ENCODE peak calls at places on chromosomes 1 and 21, in nine cellular contexts. One of them, this sample, is unnamed.
A peak's percentile ranks its signal among the peaks of the same experiment; 100 is the strongest.

GRCh38 chr1:14810631-14811325 is 212.3 kb downstream of the KAZN start:
- DNase-seq in GM12864: no peak
- DNase-seq in brain microvascular endothelial cell: no peak
- DNase-seq in B cell: no peak
- DNase-seq in RWPE1: no peak
- DNase-seq in GM12865: no peak
- DNase-seq in cardiac fibroblast: no peak
- DNase-seq in CD8-positive, alpha-beta T cell: no peak
- DNase-seq in HFFc6: no peak
- DNase-seq in this sample: no peak

GRCh38 chr1:232992227-232992626 is 41.8 kb downstream of the NTPCR start:
- DNase-seq in GM12864: no peak
- DNase-seq in brain microvascular endothelial cell: no peak
- DNase-seq in B cell: no peak
- DNase-seq in RWPE1: no peak
- DNase-seq in GM12865: no peak
- DNase-seq in cardiac fibroblast: no peak
- DNase-seq in CD8-positive, alpha-beta T cell: no peak
- DNase-seq in HFFc6: no peak
- DNase-seq in this sample: no peak

GRCh38 chr1:224513787-224514209 is 79.2 kb upstream of the WDR26 start:
- DNase-seq in GM12864: peak; percentile 26
- DNase-seq in brain microvascular endothelial cell: peak; percentile 72
- DNase-seq in B cell: peak; percentile 83
- DNase-seq in RWPE1: peak; percentile 84
- DNase-seq in GM12865: peak; percentile 84
- DNase-seq in cardiac fibroblast: peak; percentile 84
- DNase-seq in CD8-positive, alpha-beta T cell: peak; percentile 88
- DNase-seq in HFFc6: peak; percentile 70
- DNase-seq in this sample: peak; percentile 86

GRCh38 chr1:2073382-2074230 is 23.4 kb downstream of the PRKCZ start:
- DNase-seq in GM12864: no peak
- DNase-seq in brain microvascular endothelial cell: peak; percentile 69
- DNase-seq in B cell: no peak
- DNase-seq in RWPE1: no peak
- DNase-seq in GM12865: no peak
- DNase-seq in cardiac fibroblast: peak; percentile 49
- DNase-seq in CD8-positive, alpha-beta T cell: no peak
- DNase-seq in HFFc6: peak; percentile 12
- DNase-seq in this sample: no peak

GRCh38 chr1:219801433-219801832 is 126.9 kb downstream of the SLC30A10 start:
- DNase-seq in GM12864: no peak
- DNase-seq in brain microvascular endothelial cell: no peak
- DNase-seq in B cell: no peak
- DNase-seq in RWPE1: no peak
- DNase-seq in GM12865: no peak
- DNase-seq in cardiac fibroblast: no peak
- DNase-seq in CD8-positive, alpha-beta T cell: no peak
- DNase-seq in HFFc6: no peak
- DNase-seq in this sample: no peak

GRCh38 chr1:111204211-111204883 is 3.9 kb upstream of the DENND2D start:
- DNase-seq in GM12864: peak; percentile 55
- DNase-seq in brain microvascular endothelial cell: no peak
- DNase-seq in B cell: peak; percentile 86
- DNase-seq in RWPE1: peak; percentile 59
- DNase-seq in GM12865: peak; percentile 96
- DNase-seq in cardiac fibroblast: no peak
- DNase-seq in CD8-positive, alpha-beta T cell: peak; percentile 77
- DNase-seq in HFFc6: no peak
- DNase-seq in this sample: peak; percentile 82

GRCh38 chr1:99133759-99134158 is 129.1 kb upstream of the PLPPR5 start:
- DNase-seq in GM12864: no peak
- DNase-seq in brain microvascular endothelial cell: no peak
- DNase-seq in B cell: no peak
- DNase-seq in RWPE1: no peak
- DNase-seq in GM12865: no peak
- DNase-seq in cardiac fibroblast: no peak
- DNase-seq in CD8-positive, alpha-beta T cell: no peak
- DNase-seq in HFFc6: no peak
- DNase-seq in this sample: no peak

GRCh38 chr1:25109527-25109926 is 122.8 kb downstream of the SYF2 start:
- DNase-seq in GM12864: no peak
- DNase-seq in brain microvascular endothelial cell: no peak
- DNase-seq in B cell: no peak
- DNase-seq in RWPE1: no peak
- DNase-seq in GM12865: peak; percentile 78
- DNase-seq in cardiac fibroblast: no peak
- DNase-seq in CD8-positive, alpha-beta T cell: no peak
- DNase-seq in HFFc6: no peak
- DNase-seq in this sample: no peak

GRCh38 chr1:6490181-6491075 is 1.0 kb downstream of the PLEKHG5 start:
- DNase-seq in GM12864: no peak
- DNase-seq in brain microvascular endothelial cell: peak; percentile 62
- DNase-seq in B cell: peak; percentile 76
- DNase-seq in RWPE1: peak; percentile 71
- DNase-seq in GM12865: peak; percentile 86
- DNase-seq in cardiac fibroblast: peak; percentile 80
- DNase-seq in CD8-positive, alpha-beta T cell: peak; percentile 45
- DNase-seq in HFFc6: peak; percentile 64
- DNase-seq in this sample: peak; percentile 83

GRCh38 chr21:46325073-46325912 is 1.3 kb downstream of the PCNT start:
- DNase-seq in GM12864: no peak
- DNase-seq in brain microvascular endothelial cell: peak; percentile 24
- DNase-seq in B cell: peak; percentile 64
- DNase-seq in RWPE1: peak; percentile 58
- DNase-seq in GM12865: peak; percentile 64
- DNase-seq in cardiac fibroblast: peak; percentile 58
- DNase-seq in CD8-positive, alpha-beta T cell: peak; percentile 26
- DNase-seq in HFFc6: peak; percentile 41
- DNase-seq in this sample: peak; percentile 57

GRCh38 chr1:193417420-193417819 is 231.0 kb upstream of the B3GALT2 start:
- DNase-seq in GM12864: no peak
- DNase-seq in brain microvascular endothelial cell: peak; percentile 45
- DNase-seq in B cell: no peak
- DNase-seq in RWPE1: no peak
- DNase-seq in GM12865: no peak
- DNase-seq in cardiac fibroblast: peak; percentile 39
- DNase-seq in CD8-positive, alpha-beta T cell: peak; percentile 24
- DNase-seq in HFFc6: peak; percentile 28
- DNase-seq in this sample: no peak

GRCh38 chr1:74835046-74835445 is 102.1 kb downstream of the TYW3 start:
- DNase-seq in GM12864: no peak
- DNase-seq in brain microvascular endothelial cell: no peak
- DNase-seq in B cell: no peak
- DNase-seq in RWPE1: no peak
- DNase-seq in GM12865: no peak
- DNase-seq in cardiac fibroblast: no peak
- DNase-seq in CD8-positive, alpha-beta T cell: no peak
- DNase-seq in HFFc6: no peak
- DNase-seq in this sample: no peak

GRCh38 chr1:202958544-202959275 is 598 bp upstream of the ADIPOR1 start:
- DNase-seq in GM12864: no peak
- DNase-seq in brain microvascular endothelial cell: no peak
- DNase-seq in B cell: peak; percentile 39
- DNase-seq in RWPE1: no peak
- DNase-seq in GM12865: peak; percentile 16
- DNase-seq in cardiac fibroblast: no peak
- DNase-seq in CD8-positive, alpha-beta T cell: peak; percentile 17
- DNase-seq in HFFc6: no peak
- DNase-seq in this sample: peak; percentile 34

GRCh38 chr1:202961220-202961880 is 3.2 kb upstream of the ADIPOR1 start:
- DNase-seq in GM12864: no peak
- DNase-seq in brain microvascular endothelial cell: no peak
- DNase-seq in B cell: no peak
- DNase-seq in RWPE1: no peak
- DNase-seq in GM12865: no peak
- DNase-seq in cardiac fibroblast: no peak
- DNase-seq in CD8-positive, alpha-beta T cell: no peak
- DNase-seq in HFFc6: no peak
- DNase-seq in this sample: no peak

GRCh38 chr1:202954057-202954745 is 3.9 kb downstream of the ADIPOR1 start:
- DNase-seq in GM12864: no peak
- DNase-seq in brain microvascular endothelial cell: no peak
- DNase-seq in B cell: no peak
- DNase-seq in RWPE1: no peak
- DNase-seq in GM12865: no peak
- DNase-seq in cardiac fibroblast: no peak
- DNase-seq in CD8-positive, alpha-beta T cell: no peak
- DNase-seq in HFFc6: no peak
- DNase-seq in this sample: no peak

GRCh38 chr1:202959276-202959620 is 1.1 kb upstream of the ADIPOR1 start:
- DNase-seq in GM12864: no peak
- DNase-seq in brain microvascular endothelial cell: peak; percentile 49
- DNase-seq in B cell: no peak
- DNase-seq in RWPE1: peak; percentile 83
- DNase-seq in GM12865: no peak
- DNase-seq in cardiac fibroblast: no peak
- DNase-seq in CD8-positive, alpha-beta T cell: no peak
- DNase-seq in HFFc6: peak; percentile 66
- DNase-seq in this sample: no peak

DNA sequence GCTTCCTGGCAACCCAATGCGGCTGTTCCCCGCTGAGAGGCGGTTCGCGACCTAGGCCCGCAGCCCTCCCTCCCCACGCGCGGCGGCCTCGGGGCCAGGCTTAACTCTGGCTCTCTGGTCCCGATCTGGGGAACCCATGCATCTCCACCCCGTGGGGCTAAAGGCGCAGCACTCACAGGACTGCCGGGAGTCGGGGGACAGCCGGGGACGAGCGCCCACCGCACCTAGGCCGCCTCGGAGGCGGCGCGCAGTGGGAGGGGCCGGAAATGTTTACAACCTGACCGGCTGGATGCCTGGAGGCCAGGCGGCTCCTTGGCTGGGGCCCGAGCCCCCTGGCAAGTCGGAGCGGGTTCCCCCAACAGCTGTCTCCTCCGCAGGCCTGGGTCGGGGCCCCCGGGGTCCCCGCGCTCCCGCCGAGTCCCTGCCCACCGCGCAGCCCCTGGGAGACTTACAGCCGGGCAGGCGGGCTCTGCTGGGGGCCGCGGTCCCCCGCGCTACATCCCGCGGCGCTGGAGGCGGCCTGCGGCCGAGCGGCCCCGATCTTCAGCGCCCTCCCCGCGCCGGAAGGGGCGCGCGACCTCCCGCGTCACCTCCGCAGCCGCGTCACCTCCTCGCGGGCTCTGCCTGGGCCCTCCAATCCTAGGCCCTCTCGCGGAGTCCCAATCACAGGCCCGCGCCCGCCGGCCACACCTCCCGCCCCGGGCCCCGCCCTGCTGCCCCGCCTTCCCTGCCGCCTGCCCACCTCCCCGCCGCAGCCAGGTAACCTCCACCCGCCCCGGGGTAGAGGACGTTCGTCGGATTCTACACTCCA is at the start of gene ADIPOR1:
- DNase-seq in GM12864: peak; percentile 58
- DNase-seq in brain microvascular endothelial cell: peak; percentile 73
- DNase-seq in B cell: peak; percentile 99
- DNase-seq in RWPE1: peak; percentile 98
- DNase-seq in GM12865: peak; percentile 92
- DNase-seq in cardiac fibroblast: peak; percentile 88
- DNase-seq in CD8-positive, alpha-beta T cell: peak; percentile 94
- DNase-seq in HFFc6: peak; percentile 78
- DNase-seq in this sample: peak; percentile 99
- TF ChIP-seq CTCF in GM12864: no peak
- TF ChIP-seq CTCF in brain microvascular endothelial cell: no peak
- TF ChIP-seq CTCF in B cell: no peak
- TF ChIP-seq CTCF in RWPE1: no peak
- TF ChIP-seq CTCF in GM12865: peak; percentile 14
- TF ChIP-seq CTCF in cardiac fibroblast: no peak
- TF ChIP-seq CTCF in CD8-positive, alpha-beta T cell: no peak
- TF ChIP-seq CTCF in HFFc6: peak; percentile 66
- TF ChIP-seq CTCF in this sample: no peak

GRCh38 chr1:84436907-84437667 is 38.8 kb downstream of the DNASE2B start:
- DNase-seq in GM12864: no peak
- DNase-seq in brain microvascular endothelial cell: no peak
- DNase-seq in B cell: peak; percentile 30
- DNase-seq in RWPE1: no peak
- DNase-seq in GM12865: peak; percentile 35
- DNase-seq in cardiac fibroblast: no peak
- DNase-seq in CD8-positive, alpha-beta T cell: no peak
- DNase-seq in HFFc6: no peak
- DNase-seq in this sample: no peak

DNA sequence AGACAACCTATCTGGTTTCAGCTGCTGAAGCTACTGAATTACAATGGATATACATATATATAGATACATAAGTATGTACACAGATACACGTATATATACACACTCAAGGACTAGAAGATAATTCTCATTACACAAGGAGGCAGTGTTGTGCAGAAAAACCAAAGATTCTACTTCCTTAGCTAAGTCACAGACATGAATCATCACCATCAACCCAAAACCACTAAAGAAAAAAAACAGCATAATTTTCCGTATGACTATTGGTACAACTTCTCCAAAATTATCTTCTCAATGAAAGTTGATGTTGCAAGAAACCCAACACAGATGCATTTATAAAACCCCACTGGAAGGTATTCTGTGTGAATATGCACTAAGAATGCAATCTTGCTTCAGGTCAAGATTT is 36.8 kb upstream of the RPF1 start:
- DNase-seq in GM12864: peak; percentile 70
- DNase-seq in brain microvascular endothelial cell: peak; percentile 74
- DNase-seq in B cell: peak; percentile 51
- DNase-seq in RWPE1: peak; percentile 62
- DNase-seq in GM12865: peak; percentile 82
- DNase-seq in cardiac fibroblast: peak; percentile 92
- DNase-seq in CD8-positive, alpha-beta T cell: no peak
- DNase-seq in HFFc6: peak; percentile 88
- DNase-seq in this sample: peak; percentile 64
- TF ChIP-seq CTCF in GM12864: peak; percentile 43
- TF ChIP-seq CTCF in brain microvascular endothelial cell: peak; percentile 42
- TF ChIP-seq CTCF in B cell: peak; percentile 73
- TF ChIP-seq CTCF in RWPE1: peak; percentile 25
- TF ChIP-seq CTCF in GM12865: peak; percentile 47
- TF ChIP-seq CTCF in cardiac fibroblast: peak; percentile 47
- TF ChIP-seq CTCF in CD8-positive, alpha-beta T cell: peak; percentile 53
- TF ChIP-seq CTCF in HFFc6: peak; percentile 82
- TF ChIP-seq CTCF in this sample: peak; percentile 62

GRCh38 chr1:106798991-106799390 is 257.5 kb upstream of the PRMT6 start:
- DNase-seq in GM12864: no peak
- DNase-seq in brain microvascular endothelial cell: peak; percentile 10
- DNase-seq in B cell: no peak
- DNase-seq in RWPE1: no peak
- DNase-seq in GM12865: no peak
- DNase-seq in cardiac fibroblast: no peak
- DNase-seq in CD8-positive, alpha-beta T cell: no peak
- DNase-seq in HFFc6: no peak
- DNase-seq in this sample: no peak
- TF ChIP-seq CTCF in GM12864: no peak
- TF ChIP-seq CTCF in brain microvascular endothelial cell: peak; percentile 23
- TF ChIP-seq CTCF in B cell: no peak
- TF ChIP-seq CTCF in RWPE1: no peak
- TF ChIP-seq CTCF in GM12865: no peak
- TF ChIP-seq CTCF in cardiac fibroblast: no peak
- TF ChIP-seq CTCF in CD8-positive, alpha-beta T cell: no peak
- TF ChIP-seq CTCF in HFFc6: no peak
- TF ChIP-seq CTCF in this sample: no peak

DNA sequence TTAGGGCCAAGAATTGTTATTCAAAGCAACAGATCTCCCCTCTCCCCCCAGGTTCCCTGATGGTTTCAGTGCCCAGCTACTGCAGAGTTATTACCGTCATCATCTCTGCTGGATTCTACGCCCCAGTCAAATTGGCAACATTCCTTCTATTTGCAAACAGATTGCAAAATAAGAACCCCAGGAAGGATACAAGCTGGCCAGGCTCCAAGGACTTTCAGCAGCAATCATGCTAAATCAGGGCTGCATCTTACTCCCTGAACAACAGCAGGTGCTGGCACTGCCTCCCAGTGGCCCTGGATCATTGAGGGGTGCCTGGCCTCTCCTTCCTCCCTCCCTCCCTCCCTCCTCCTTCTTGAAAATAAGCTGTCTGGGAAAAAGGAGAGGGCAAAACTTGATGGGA is 521.6 kb upstream of the BEND5 start:
- DNase-seq in GM12864: no peak
- DNase-seq in brain microvascular endothelial cell: no peak
- DNase-seq in B cell: no peak
- DNase-seq in RWPE1: no peak
- DNase-seq in GM12865: no peak
- DNase-seq in cardiac fibroblast: peak; percentile 1
- DNase-seq in CD8-positive, alpha-beta T cell: no peak
- DNase-seq in HFFc6: no peak
- DNase-seq in this sample: no peak
- TF ChIP-seq CTCF in GM12864: no peak
- TF ChIP-seq CTCF in brain microvascular endothelial cell: no peak
- TF ChIP-seq CTCF in B cell: no peak
- TF ChIP-seq CTCF in RWPE1: no peak
- TF ChIP-seq CTCF in GM12865: no peak
- TF ChIP-seq CTCF in cardiac fibroblast: no peak
- TF ChIP-seq CTCF in CD8-positive, alpha-beta T cell: no peak
- TF ChIP-seq CTCF in HFFc6: no peak
- TF ChIP-seq CTCF in this sample: no peak

This sample was measured in GM13977.